ENCODE peak calls at places on chromosomes 2 and 18, in nine cellular contexts. One of them, this sample, is unnamed. For H3K4me1, the result is how much of the 10 kb centered on the place peaks cover.

GRCh38 chr2:11503354-11503927 is 30.4 kb upstream of the GREB1 start:
- DNase-seq in breast epithelium: no peak
- DNase-seq in adrenal gland: no peak
- DNase-seq in CD8-positive, alpha-beta T cell: no peak
- DNase-seq in thyroid gland: no peak
- DNase-seq in psoas muscle: no peak
- DNase-seq in GM23338: no peak
- DNase-seq in hepatocyte: no peak
- DNase-seq in tibial artery: no peak
- DNase-seq in this sample: no peak

GRCh38 chr2:33477473-33478468 is 1.3 kb downstream of the RASGRP3 start:
- DNase-seq in breast epithelium: no peak
- DNase-seq in adrenal gland: peak
- DNase-seq in CD8-positive, alpha-beta T cell: no peak
- DNase-seq in thyroid gland: no peak
- DNase-seq in psoas muscle: no peak
- DNase-seq in GM23338: no peak
- DNase-seq in hepatocyte: peak
- DNase-seq in tibial artery: peak
- DNase-seq in this sample: peak

GRCh38 chr2:84636080-84636971 is 120.0 kb downstream of the DNAH6 start:
- DNase-seq in breast epithelium: no peak
- DNase-seq in adrenal gland: no peak
- DNase-seq in CD8-positive, alpha-beta T cell: no peak
- DNase-seq in thyroid gland: no peak
- DNase-seq in psoas muscle: no peak
- DNase-seq in GM23338: no peak
- DNase-seq in hepatocyte: no peak
- DNase-seq in tibial artery: no peak
- DNase-seq in this sample: no peak

GRCh38 chr2:183112575-183112974 is 11.7 kb upstream of the NUP35 start:
- DNase-seq in breast epithelium: no peak
- DNase-seq in adrenal gland: no peak
- DNase-seq in CD8-positive, alpha-beta T cell: no peak
- DNase-seq in thyroid gland: no peak
- DNase-seq in psoas muscle: no peak
- DNase-seq in GM23338: no peak
- DNase-seq in hepatocyte: no peak
- DNase-seq in tibial artery: no peak
- DNase-seq in this sample: no peak

GRCh38 chr18:77014538-77014937 is 118.0 kb downstream of the MBP start:
- DNase-seq in breast epithelium: no peak
- DNase-seq in adrenal gland: no peak
- DNase-seq in CD8-positive, alpha-beta T cell: no peak
- DNase-seq in thyroid gland: no peak
- DNase-seq in psoas muscle: peak
- DNase-seq in GM23338: no peak
- DNase-seq in hepatocyte: no peak
- DNase-seq in tibial artery: no peak
- DNase-seq in this sample: no peak

GRCh38 chr18:10051877-10052631 is 138.2 kb downstream of the VAPA start:
- DNase-seq in breast epithelium: peak
- DNase-seq in adrenal gland: no peak
- DNase-seq in CD8-positive, alpha-beta T cell: no peak
- DNase-seq in thyroid gland: no peak
- DNase-seq in psoas muscle: peak
- DNase-seq in GM23338: no peak
- DNase-seq in hepatocyte: peak
- DNase-seq in tibial artery: peak
- DNase-seq in this sample: no peak

GRCh38 chr18:12960846-12961397 is 13.1 kb downstream of the SEH1L start:
- DNase-seq in breast epithelium: no peak
- DNase-seq in adrenal gland: no peak
- DNase-seq in CD8-positive, alpha-beta T cell: no peak
- DNase-seq in thyroid gland: peak
- DNase-seq in psoas muscle: no peak
- DNase-seq in GM23338: no peak
- DNase-seq in hepatocyte: peak
- DNase-seq in tibial artery: no peak
- DNase-seq in this sample: no peak

GRCh38 chr18:28712172-28712571 is 535.2 kb upstream of the CDH2 start:
- DNase-seq in breast epithelium: no peak
- DNase-seq in adrenal gland: no peak
- DNase-seq in CD8-positive, alpha-beta T cell: no peak
- DNase-seq in thyroid gland: no peak
- DNase-seq in psoas muscle: no peak
- DNase-seq in GM23338: no peak
- DNase-seq in hepatocyte: no peak
- DNase-seq in tibial artery: no peak
- DNase-seq in this sample: no peak

DNA sequence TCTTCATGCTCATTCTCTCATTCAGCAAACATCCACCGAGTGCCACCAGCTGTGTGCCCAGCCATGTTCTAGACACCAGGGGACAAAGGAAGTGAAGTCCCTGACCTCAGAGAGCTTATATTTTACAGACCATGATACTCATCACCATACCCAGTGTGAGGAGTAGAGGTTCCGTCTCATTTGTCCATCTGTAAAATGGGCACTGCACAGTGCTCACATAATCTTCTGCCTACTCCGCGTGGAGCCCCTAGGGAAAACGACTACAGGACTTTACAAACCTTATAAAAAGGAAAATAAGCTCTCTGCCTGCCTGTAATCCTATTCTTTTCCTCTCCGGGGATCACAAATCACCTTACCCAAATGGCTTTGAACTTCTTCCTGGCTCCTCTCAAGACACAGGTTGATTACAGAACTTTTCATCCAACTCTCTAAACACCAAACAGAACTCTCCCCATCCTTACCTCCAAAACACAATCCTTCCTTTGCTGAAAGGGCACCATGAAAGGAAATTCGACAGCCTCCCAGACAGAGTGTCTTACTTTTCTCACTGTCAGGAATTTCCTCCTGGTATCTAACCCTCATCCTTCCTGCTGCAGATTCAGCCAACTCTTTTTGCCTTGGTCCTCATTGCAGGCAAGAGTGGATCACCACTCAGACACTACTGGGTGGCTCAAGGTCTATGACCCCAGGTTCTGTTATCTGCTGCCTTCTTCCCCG is 99.5 kb downstream of the TNS1 start:
- DNase-seq in breast epithelium: no peak
- DNase-seq in adrenal gland: no peak
- DNase-seq in CD8-positive, alpha-beta T cell: no peak
- DNase-seq in thyroid gland: no peak
- DNase-seq in psoas muscle: no peak
- DNase-seq in GM23338: no peak
- DNase-seq in hepatocyte: no peak
- DNase-seq in tibial artery: no peak
- DNase-seq in this sample: no peak
- H3K4me1 ChIP-seq in breast epithelium: under half
- H3K4me1 ChIP-seq in adrenal gland: half or more
- H3K4me1 ChIP-seq in CD8-positive, alpha-beta T cell: under half
- H3K4me1 ChIP-seq in thyroid gland: half or more
- H3K4me1 ChIP-seq in psoas muscle: half or more
- H3K4me1 ChIP-seq in GM23338: under half
- H3K4me1 ChIP-seq in hepatocyte: under half
- H3K4me1 ChIP-seq in tibial artery: half or more
- H3K4me1 ChIP-seq in this sample: half or more

GRCh38 chr2:214706986-214707385 is 102.5 kb downstream of the BARD1 start:
- DNase-seq in breast epithelium: no peak
- DNase-seq in adrenal gland: peak
- DNase-seq in CD8-positive, alpha-beta T cell: no peak
- DNase-seq in thyroid gland: peak
- DNase-seq in psoas muscle: no peak
- DNase-seq in GM23338: peak
- DNase-seq in hepatocyte: no peak
- DNase-seq in tibial artery: no peak
- DNase-seq in this sample: peak
- H3K4me1 ChIP-seq in breast epithelium: under half
- H3K4me1 ChIP-seq in adrenal gland: under half
- H3K4me1 ChIP-seq in CD8-positive, alpha-beta T cell: under half
- H3K4me1 ChIP-seq in thyroid gland: under half
- H3K4me1 ChIP-seq in psoas muscle: under half
- H3K4me1 ChIP-seq in GM23338: under half
- H3K4me1 ChIP-seq in hepatocyte: under half
- H3K4me1 ChIP-seq in tibial artery: under half
- H3K4me1 ChIP-seq in this sample: under half

GRCh38 chr2:235097196-235097895 is 145.5 kb downstream of the SH3BP4 start:
- DNase-seq in breast epithelium: no peak
- DNase-seq in adrenal gland: no peak
- DNase-seq in CD8-positive, alpha-beta T cell: no peak
- DNase-seq in thyroid gland: no peak
- DNase-seq in psoas muscle: no peak
- DNase-seq in GM23338: no peak
- DNase-seq in hepatocyte: no peak
- DNase-seq in tibial artery: no peak
- DNase-seq in this sample: no peak
- H3K4me1 ChIP-seq in breast epithelium: under half
- H3K4me1 ChIP-seq in adrenal gland: under half
- H3K4me1 ChIP-seq in CD8-positive, alpha-beta T cell: under half
- H3K4me1 ChIP-seq in thyroid gland: under half
- H3K4me1 ChIP-seq in psoas muscle: under half
- H3K4me1 ChIP-seq in GM23338: under half
- H3K4me1 ChIP-seq in hepatocyte: under half
- H3K4me1 ChIP-seq in tibial artery: under half
- H3K4me1 ChIP-seq in this sample: under half

GRCh38 chr2:178208817-178209216 is 14.5 kb downstream of the OSBPL6 start:
- DNase-seq in breast epithelium: no peak
- DNase-seq in adrenal gland: no peak
- DNase-seq in CD8-positive, alpha-beta T cell: no peak
- DNase-seq in thyroid gland: no peak
- DNase-seq in psoas muscle: no peak
- DNase-seq in GM23338: peak
- DNase-seq in hepatocyte: no peak
- DNase-seq in tibial artery: no peak
- DNase-seq in this sample: no peak
- H3K4me1 ChIP-seq in breast epithelium: under half
- H3K4me1 ChIP-seq in adrenal gland: under half
- H3K4me1 ChIP-seq in CD8-positive, alpha-beta T cell: under half
- H3K4me1 ChIP-seq in thyroid gland: under half
- H3K4me1 ChIP-seq in psoas muscle: half or more
- H3K4me1 ChIP-seq in GM23338: under half
- H3K4me1 ChIP-seq in hepatocyte: under half
- H3K4me1 ChIP-seq in tibial artery: under half
- H3K4me1 ChIP-seq in this sample: under half

DNA sequence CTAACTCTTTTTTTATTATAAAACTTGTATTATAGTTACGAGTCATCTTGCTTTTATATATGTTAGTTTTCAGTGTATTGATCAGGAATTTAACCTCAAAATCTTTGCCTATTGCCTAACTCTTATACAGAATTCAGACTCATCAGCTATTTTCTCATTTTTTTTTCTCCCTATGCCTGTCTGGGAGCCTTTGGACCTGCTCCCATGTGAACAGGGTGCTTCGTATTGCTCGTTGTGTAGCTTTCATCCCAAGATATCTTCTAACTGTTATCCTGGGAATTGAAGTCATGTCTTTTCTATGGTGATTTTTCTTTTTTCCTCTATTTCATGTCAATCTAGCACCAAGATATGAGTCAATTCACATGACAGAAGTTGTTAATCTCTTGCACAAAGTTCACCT is 814.0 kb downstream of the SLC4A3 start:
- DNase-seq in breast epithelium: no peak
- DNase-seq in adrenal gland: no peak
- DNase-seq in CD8-positive, alpha-beta T cell: no peak
- DNase-seq in thyroid gland: no peak
- DNase-seq in psoas muscle: no peak
- DNase-seq in GM23338: no peak
- DNase-seq in hepatocyte: no peak
- DNase-seq in tibial artery: no peak
- DNase-seq in this sample: no peak
- H3K4me1 ChIP-seq in breast epithelium: under half
- H3K4me1 ChIP-seq in adrenal gland: under half
- H3K4me1 ChIP-seq in CD8-positive, alpha-beta T cell: under half
- H3K4me1 ChIP-seq in thyroid gland: under half
- H3K4me1 ChIP-seq in psoas muscle: under half
- H3K4me1 ChIP-seq in GM23338: under half
- H3K4me1 ChIP-seq in hepatocyte: under half
- H3K4me1 ChIP-seq in tibial artery: under half
- H3K4me1 ChIP-seq in this sample: under half

GRCh38 chr2:57542081-57542480 is 504.5 kb upstream of the VRK2 start:
- DNase-seq in breast epithelium: no peak
- DNase-seq in adrenal gland: no peak
- DNase-seq in CD8-positive, alpha-beta T cell: no peak
- DNase-seq in thyroid gland: no peak
- DNase-seq in psoas muscle: no peak
- DNase-seq in GM23338: no peak
- DNase-seq in hepatocyte: no peak
- DNase-seq in tibial artery: no peak
- DNase-seq in this sample: no peak
- H3K4me1 ChIP-seq in breast epithelium: under half
- H3K4me1 ChIP-seq in adrenal gland: under half
- H3K4me1 ChIP-seq in CD8-positive, alpha-beta T cell: under half
- H3K4me1 ChIP-seq in thyroid gland: under half
- H3K4me1 ChIP-seq in psoas muscle: under half
- H3K4me1 ChIP-seq in GM23338: under half
- H3K4me1 ChIP-seq in hepatocyte: under half
- H3K4me1 ChIP-seq in tibial artery: under half
- H3K4me1 ChIP-seq in this sample: under half

This sample was measured in body of pancreas.